ENCODE peak calls at places on chromosomes 11 and 22, in five cellular contexts. J, T, V, A and E are unnamed samples.

GRCh38 chr22:45090364-45090960 is 73.3 kb upstream of the NUP50 start:
- DNase-seq in T (no peak), J (no peak), A (no peak), V (no peak), E (no peak)

GRCh38 chr11:133964946-133965632 is 8.3 kb upstream of the IGSF9B start:
- DNase-seq in J (no peak), V (no peak), T (no peak), A (no peak), E (no peak)

GRCh38 chr11:105032495-105032894 is 2.4 kb downstream of the CASP1 start:
- DNase-seq in V (no peak), T (no peak), J (no peak), A (no peak), E (no peak)

GRCh38 chr11:2771758-2772466 is 72.1 kb upstream of the KCNQ1OT1 start:
- DNase-seq in J (no peak), V (no peak), T (no peak), A (no peak), E (no peak)

GRCh38 chr11:30487200-30487898 is 98.8 kb downstream of the MPPED2 start:
- DNase-seq in J (no peak), V (no peak), A (no peak), T (no peak), E (no peak)

GRCh38 chr11:93547768-93548167 is 4.6 kb upstream of the SMCO4 start:
- DNase-seq in A (no peak), V (no peak), J (no peak), T (no peak), E (no peak)

GRCh38 chr22:29480512-29481264 is 670 bp downstream of the NEFH start:
- DNase-seq in T (peak; percentile 42), J (no peak), V (peak; percentile 23), A (no peak), E (peak; percentile 44)

GRCh38 chr11:30392221-30392784 is 69.4 kb downstream of the ARL14EP start:
- DNase-seq in V (no peak), A (no peak), T (no peak), J (no peak), E (no peak)

GRCh38 chr11:69704508-69705245 is 855 bp upstream of the FGF19 start:
- DNase-seq in T (no peak), V (no peak), A (no peak), J (no peak), E (peak; percentile 37)

GRCh38 chr11:116703421-116703820 is 69.4 kb downstream of the BUD13 start:
- DNase-seq in V (no peak), J (no peak), A (no peak), T (no peak), E (no peak)

GRCh38 chr11:64516226-64516625 is 74.8 kb upstream of the SLC22A12 start:
- DNase-seq in J (no peak), T (no peak), V (no peak), A (no peak), E (no peak)

GRCh38 chr22:48639896-48640732 is 1187.6 kb downstream of the BRD1 start:
- DNase-seq in T (no peak), A (no peak), V (no peak), J (no peak), E (no peak)

GRCh38 chr11:63553759-63554158 is 9.4 kb downstream of the PLAAT2 start:
- DNase-seq in V (peak; percentile 37), J (no peak), A (no peak), T (no peak), E (peak; percentile 59)

GRCh38 chr22:23520875-23521441 is 59.1 kb downstream of the IGLL1 start:
- DNase-seq in J (no peak), A (no peak), V (no peak), T (no peak), E (no peak)

GRCh38 chr11:125481531-125481930 is 14.5 kb downstream of the FEZ1 start:
- DNase-seq in J (no peak), A (no peak), T (no peak), V (no peak), E (no peak)

GRCh38 chr22:21761086-21761485 is 25.5 kb upstream of the YPEL1 start:
- DNase-seq in A (no peak), T (no peak), V (peak; percentile 42), J (no peak), E (peak; percentile 27)

GRCh38 chr11:3093281-3094191 is 36.3 kb upstream of the CARS1 start:
- DNase-seq in T (no peak), V (no peak), A (no peak), J (no peak), E (no peak)

GRCh38 chr11:71129624-71130023 is 122.8 kb downstream of the SHANK2 start:
- DNase-seq in V (no peak), J (no peak), T (no peak), A (no peak), E (no peak)

GRCh38 chr11:68997995-68998348 is 15.1 kb downstream of the MRGPRF start:
- DNase-seq in J (no peak), T (no peak), A (no peak), V (no peak), E (no peak)

GRCh38 chr11:1751999-1752906 is 1.9 kb upstream of the IFITM10 start:
- DNase-seq in T (no peak), V (no peak), A (no peak), J (no peak), E (no peak)

GRCh38 chr11:70678931-70679900 is 280.9 kb downstream of the CTTN start:
- DNase-seq in J (no peak), A (no peak), T (no peak), V (no peak), E (no peak)

GRCh38 chr11:117998664-117999353 is 12.6 kb downstream of the IL10RA start:
- DNase-seq in A (no peak), J (no peak), T (no peak), V (no peak), E (no peak)

GRCh38 chr11:62431171-62431895 is 12.5 kb downstream of the SCGB1A1 start:
- DNase-seq in A (no peak), T (no peak), V (no peak), J (no peak), E (no peak)

GRCh38 chr22:31646186-31647019 is 15.6 kb downstream of the PISD start:
- DNase-seq in J (no peak), V (peak; percentile 41), T (no peak), A (peak; percentile 91), E (peak; percentile 45)

GRCh38 chr11:75031771-75032549 is 43.2 kb downstream of the NEU3 start:
- DNase-seq in V (peak; percentile 79), T (peak; percentile 71), A (peak; percentile 52), J (peak; percentile 55), E (peak; percentile 83)